ENCODE peak calls at places on chromosome 7, in four cellular contexts. Q, J, P and U are unnamed samples.

GRCh38 chr7:108167460-108167859 is 37.3 kb upstream of the LAMB4 start:
- DNase-seq in P (no peak), J (no peak), Q (no peak), U (no peak)

GRCh38 chr7:128931965-128932861 is 5.5 kb upstream of the IRF5 start:
- DNase-seq in P (no peak), Q (no peak), J (no peak), U (peak; percentile 59)

GRCh38 chr7:142488842-142489241 is 231.0 kb upstream of the PRSS58 start:
- DNase-seq in J (no peak), Q (no peak), P (no peak), U (no peak)

GRCh38 chr7:94088560-94088959 is 84.4 kb upstream of the BET1 start:
- DNase-seq in Q (no peak), P (no peak), J (no peak), U (no peak)

GRCh38 chr7:100722480-100723212 is 2.4 kb downstream of the EPO start:
- DNase-seq in P (no peak), J (no peak), Q (peak; percentile 26), U (no peak)

GRCh38 chr7:155371884-155372781 is 74.5 kb downstream of the INSIG1 start:
- DNase-seq in Q (no peak), J (no peak), P (no peak), U (no peak)

GRCh38 chr7:103851357-103851756 is 138.1 kb downstream of the RELN start:
- DNase-seq in P (no peak), Q (no peak), J (no peak), U (no peak)

GRCh38 chr7:42939457-42940240 is 7.5 kb downstream of the MRPL32 start:
- DNase-seq in P (no peak), Q (no peak), J (no peak), U (no peak)

GRCh38 chr7:108455833-108456677 is at the start of gene NRCAM:
- DNase-seq in J (peak; percentile 91), Q (peak; percentile 75), P (peak; percentile 70), U (peak; percentile 81)

GRCh38 chr7:107870427-107871000 is 20.5 kb upstream of the DLD start:
- DNase-seq in Q (no peak), P (no peak), J (no peak), U (no peak)

GRCh38 chr7:140923358-140924006 is 1.2 kb downstream of the BRAF start:
- DNase-seq in J (no peak), Q (no peak), P (peak; percentile 26), U (no peak)

GRCh38 chr7:111763221-111763791 is 201.0 kb upstream of the IMMP2L start:
- DNase-seq in Q (no peak), J (no peak), P (no peak), U (no peak)

GRCh38 chr7:101162551-101163280 is 2.7 kb downstream of the VGF start:
- DNase-seq in P (peak; percentile 59), Q (no peak), J (peak; percentile 88), U (no peak)

GRCh38 chr7:139648941-139649425 is 125.5 kb downstream of the CLEC2L start:
- DNase-seq in P (no peak), J (no peak), Q (no peak), U (no peak)

GRCh38 chr7:70238171-70238575 is 639.9 kb downstream of the AUTS2 start:
- DNase-seq in Q (no peak), J (no peak), P (no peak), U (no peak)

GRCh38 chr7:21084286-21084685 is 297.6 kb upstream of the SP8 start:
- DNase-seq in J (no peak), P (no peak), Q (no peak), U (no peak)

GRCh38 chr7:82288769-82289535 is 154.6 kb downstream of the CACNA2D1 start:
- DNase-seq in J (no peak), Q (no peak), P (no peak), U (no peak)

GRCh38 chr7:16063691-16064090 is 357.6 kb downstream of the CRPPA start:
- DNase-seq in J (no peak), Q (no peak), P (no peak), U (no peak)

GRCh38 chr7:80910228-80910627 is 8.6 kb downstream of the SEMA3C start:
- DNase-seq in P (no peak), Q (no peak), J (no peak), U (no peak)

GRCh38 chr7:10412426-10413019 is 561.1 kb upstream of the PHF14 start:
- DNase-seq in P (peak; percentile 51), J (no peak), Q (no peak), U (no peak)

GRCh38 chr7:98163704-98164478 is 47.3 kb upstream of the BHLHA15 start:
- DNase-seq in J (no peak), P (peak; percentile 26), Q (no peak), U (no peak)

GRCh38 chr7:34675749-34676374 is 17.8 kb downstream of the NPSR1 start:
- DNase-seq in J (no peak), P (peak; percentile 28), Q (no peak), U (no peak)

GRCh38 chr7:28675429-28675828 is 263.1 kb downstream of the CREB5 start:
- DNase-seq in P (no peak), Q (no peak), J (no peak), U (no peak)

GRCh38 chr7:73871163-73872011 is 10.4 kb downstream of the TMEM270 start:
- DNase-seq in P (no peak), J (no peak), Q (no peak), U (no peak)

GRCh38 chr7:85054306-85054705 is 132.6 kb downstream of the SEMA3D start:
- DNase-seq in P (no peak), Q (no peak), J (no peak), U (no peak)

GRCh38 chr7:15839415-15840100 is 153.1 kb upstream of the MEOX2 start:
- DNase-seq in Q (no peak), J (no peak), P (peak; percentile 71), U (no peak)

GRCh38 chr7:28956608-28957063 is 1.5 kb downstream of the TRIL start:
- DNase-seq in P (peak; percentile 52), J (no peak), Q (peak; percentile 63), U (peak; percentile 81)

GRCh38 chr7:134985894-134986362 is 380 bp upstream of the AGBL3 start:
- DNase-seq in J (no peak), P (no peak), Q (no peak), U (no peak)
- TF ChIP-seq CTCF in J (no peak), P (no peak), Q (no peak), U (no peak)

DNA sequence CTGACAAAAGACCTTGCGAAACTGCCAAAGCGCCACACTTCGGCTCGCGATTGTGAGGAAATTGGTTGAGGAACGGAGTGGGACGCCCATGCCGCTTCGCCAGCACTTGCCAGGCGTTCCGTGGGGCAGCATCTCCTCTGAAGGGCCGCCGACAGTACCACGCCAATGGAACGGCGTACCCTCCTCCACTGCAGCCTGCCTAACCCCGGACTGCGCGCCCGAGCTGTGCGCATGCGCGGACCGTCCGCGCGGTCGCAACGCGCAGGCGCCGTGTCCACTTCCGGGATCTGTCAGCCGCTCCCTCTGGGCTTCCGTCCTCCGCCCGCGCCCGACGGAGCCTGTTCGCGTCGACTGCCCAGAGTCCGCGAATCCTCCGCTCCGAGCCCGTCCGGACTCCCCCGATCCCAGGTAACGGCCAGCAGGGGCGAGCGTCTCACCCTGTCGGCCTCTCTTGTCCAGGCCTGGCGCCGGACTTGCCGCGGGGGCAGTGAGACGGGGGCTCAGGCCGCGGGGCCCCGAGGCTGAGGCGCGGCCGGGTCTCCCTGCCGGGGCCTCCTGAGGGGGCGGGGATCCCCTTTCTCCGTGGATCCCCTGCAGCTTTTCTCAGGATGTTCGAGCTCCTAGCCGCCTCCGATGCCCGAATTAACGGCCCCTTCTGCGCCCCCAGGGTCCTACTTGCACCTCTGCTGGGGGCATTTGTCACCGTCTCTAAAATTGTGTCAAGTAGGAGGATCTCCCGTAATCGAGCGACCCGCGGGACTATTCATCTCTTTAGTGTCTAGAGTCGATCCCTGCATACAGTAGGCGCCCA is at the start of gene ARPC1A:
- DNase-seq in J (peak; percentile 98), Q (peak; percentile 91), P (peak; percentile 89), U (peak; percentile 95)
- TF ChIP-seq CTCF in J (peak; percentile 39), Q (peak; percentile 25), P (no peak), U (peak; percentile 54)

DNA sequence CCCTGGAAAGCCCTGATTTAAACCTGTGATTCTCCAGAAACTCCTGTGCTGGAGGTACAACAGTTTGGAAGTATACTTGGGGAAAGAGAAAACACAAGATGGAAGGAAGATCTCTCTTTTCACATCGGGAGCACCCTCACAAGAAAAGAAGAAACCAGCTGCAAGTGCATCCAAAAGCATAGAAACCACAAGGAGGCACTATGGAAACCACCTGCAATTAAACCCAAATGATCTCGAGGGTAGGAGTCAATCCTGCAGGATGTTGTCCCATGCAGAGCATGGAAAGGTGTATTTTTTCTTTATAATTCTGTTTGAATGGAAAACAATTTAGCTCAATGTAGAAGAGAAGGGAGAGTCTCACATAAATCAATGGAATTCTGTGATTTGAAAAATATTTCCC is 210.5 kb downstream of the TWIST1 start:
- DNase-seq in J (no peak), Q (no peak), P (no peak), U (no peak)
- TF ChIP-seq CTCF in J (no peak), Q (no peak), P (no peak), U (no peak)

GRCh38 chr7:95723583-95724180 is 48.7 kb upstream of the DYNC1I1 start:
- DNase-seq in P (peak; percentile 63), J (no peak), Q (no peak), U (no peak)
- TF ChIP-seq CTCF in P (peak; percentile 47), J (peak; percentile 84), Q (peak; percentile 68), U (peak; percentile 76)

GRCh38 chr7:149147072-149147729 is at the start of gene ZNF398:
- DNase-seq in Q (peak; percentile 82), J (peak; percentile 91), P (peak; percentile 74), U (peak; percentile 87)
- TF ChIP-seq CTCF in Q (peak; percentile 90), J (peak; percentile 89), P (peak; percentile 80), U (peak; percentile 96)

GRCh38 chr7:51158742-51159441 is 157.7 kb downstream of the COBL start:
- DNase-seq in J (no peak), P (no peak), Q (no peak), U (no peak)

GRCh38 chr7:51151452-51151851 is 165.2 kb downstream of the COBL start:
- DNase-seq in P (no peak), Q (no peak), J (no peak), U (no peak)

GRCh38 chr7:51150193-51150592 is 166.4 kb downstream of the COBL start:
- DNase-seq in J (no peak), P (no peak), Q (no peak), U (no peak)

GRCh38 chr7:51152801-51153200 is 163.8 kb downstream of the COBL start:
- DNase-seq in J (no peak), Q (no peak), P (no peak), U (no peak)

DNA sequence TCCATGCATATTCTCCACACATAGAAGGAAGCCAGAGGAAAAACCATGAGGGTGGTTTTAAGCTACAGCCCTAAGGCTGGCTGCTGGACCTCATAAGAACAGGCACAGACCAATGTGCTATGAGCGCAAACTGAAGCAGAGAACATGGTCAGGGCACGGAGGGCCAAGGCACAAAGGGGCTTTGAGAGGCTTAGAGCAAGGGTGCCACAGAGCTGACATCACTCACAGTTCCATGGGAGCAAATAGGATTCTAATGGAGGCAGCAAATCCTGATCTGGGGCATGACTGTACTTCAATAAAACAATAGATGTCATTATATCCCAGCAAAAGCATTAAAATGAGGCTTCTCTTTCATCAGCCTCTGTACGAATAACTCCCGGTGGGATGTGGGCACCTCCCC is 162.4 kb downstream of the COBL start:
- DNase-seq in J (no peak), P (no peak), Q (peak; percentile 77), U (no peak)
- TF ChIP-seq CTCF in J (no peak), P (no peak), Q (no peak), U (no peak)